ENCODE peak calls at places on chromosome 15, in five cellular contexts. R is uterus, U is K562, L is gastrocnemius medialis, I is prostate gland. A is an unnamed sample.

GRCh38 chr15:57562220-57562769 is 29.4 kb upstream of the MYZAP start:
- DNase-seq in I (no peak), U (no peak), L (no peak), R (peak), A (no peak)

GRCh38 chr15:29651476-29652072 is 170.7 kb downstream of the TJP1 start:
- DNase-seq in L (no peak), R (no peak), U (no peak), I (no peak), A (no peak)

GRCh38 chr15:94524565-94524964 is 293.2 kb downstream of the MCTP2 start:
- DNase-seq in L (no peak), U (no peak), R (no peak), I (no peak), A (no peak)

GRCh38 chr15:59371458-59372351 is 966 bp downstream of the MYO1E start:
- DNase-seq in R (peak), I (peak), U (no peak), L (peak), A (no peak)

GRCh38 chr15:63811942-63812341 is 21.8 kb downstream of the HERC1 start:
- DNase-seq in R (no peak), U (no peak), L (no peak), I (no peak), A (no peak)

GRCh38 chr15:70259640-70260066 is 161.9 kb upstream of the TLE3 start:
- DNase-seq in I (no peak), L (no peak), R (no peak), U (peak), A (no peak)

GRCh38 chr15:64547275-64547674 is 86.9 kb downstream of the ZNF609 start:
- DNase-seq in U (no peak), L (no peak), R (no peak), I (no peak), A (no peak)

GRCh38 chr15:97866994-97867393 is 93.5 kb upstream of the ARRDC4 start:
- DNase-seq in I (no peak), U (no peak), R (no peak), L (no peak), A (no peak)

GRCh38 chr15:29403778-29404177 is 134.2 kb upstream of the NSMCE3 start:
- DNase-seq in I (peak), U (no peak), R (no peak), L (no peak), A (no peak)

GRCh38 chr15:41512512-41513281 is 930 bp downstream of the LTK start:
- DNase-seq in U (peak), L (no peak), I (no peak), R (no peak), A (no peak)

GRCh38 chr15:33679065-33679464 is 289.2 kb upstream of the CHRM5 start:
- DNase-seq in L (no peak), U (no peak), I (no peak), R (no peak), A (no peak)

GRCh38 chr15:33678606-33679005 is 289.7 kb upstream of the CHRM5 start:
- DNase-seq in I (no peak), R (no peak), L (no peak), U (no peak), A (no peak)

GRCh38 chr15:33670567-33670966 is 297.7 kb upstream of the CHRM5 start:
- DNase-seq in U (no peak), I (no peak), L (no peak), R (no peak), A (no peak)

GRCh38 chr15:33671456-33671855 is 296.8 kb upstream of the CHRM5 start:
- DNase-seq in U (no peak), L (no peak), R (no peak), I (no peak), A (no peak)

GRCh38 chr15:33675246-33675645 is 293.1 kb upstream of the CHRM5 start:
- DNase-seq in L (no peak), I (no peak), R (no peak), U (peak), A (no peak)
- TF ChIP-seq CTCF in L (no peak), I (peak), R (peak), U (peak), A (no peak)

GRCh38 chr15:79015416-79015815 is 70.6 kb upstream of the CTSH start:
- DNase-seq in I (no peak), L (no peak), U (no peak), R (no peak), A (no peak)
- H3K4me3 ChIP-seq in I (no peak), L (no peak), U (no peak), R (no peak), A (no peak)

GRCh38 chr15:84653910-84654688 is at the start of gene WDR73:
- DNase-seq in L (peak), I (peak), U (peak), R (peak), A (peak)
- TF ChIP-seq POLR2A in L (peak), I (peak), U (peak), R (peak), A (peak)

GRCh38 chr15:31179683-31180082 is 78.2 kb upstream of the TRPM1 start:
- DNase-seq in R (no peak), I (no peak), U (no peak), L (no peak), A (no peak)
- TF ChIP-seq CTCF in R (no peak), I (no peak), U (no peak), L (no peak), A (no peak)

DNA sequence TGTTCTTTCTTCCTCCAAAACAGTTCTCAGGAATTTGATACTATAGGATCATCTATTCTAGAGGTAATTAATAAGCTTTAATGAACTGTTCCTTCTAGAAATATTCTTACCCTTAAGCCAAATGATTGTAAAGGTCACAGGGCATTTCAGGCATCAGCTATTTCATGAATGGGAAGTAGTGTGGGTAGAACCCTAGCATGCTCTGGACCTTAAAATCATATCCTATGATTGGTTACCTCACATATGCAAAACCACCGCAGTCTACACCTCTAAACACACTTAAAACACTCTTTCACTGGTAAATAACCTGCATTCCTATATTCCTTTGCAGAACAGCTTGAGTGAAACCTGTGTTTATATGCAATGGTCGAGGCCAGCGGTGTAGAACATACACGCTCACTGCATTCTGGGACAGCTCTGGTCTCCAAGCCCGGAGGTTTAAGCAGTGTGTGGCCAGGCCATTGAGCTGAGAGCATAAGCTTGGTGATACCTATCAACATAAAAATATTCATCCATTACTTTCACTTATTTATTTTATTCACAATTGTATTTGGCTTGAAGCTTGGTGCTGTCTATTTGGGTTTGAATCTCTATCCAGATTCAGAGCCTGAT is 87.7 kb upstream of the RASGRP1 start:
- DNase-seq in L (no peak), I (no peak), R (no peak), U (no peak), A (no peak)
- H3K4me3 ChIP-seq in L (no peak), I (no peak), R (no peak), U (no peak), A (no peak)

GRCh38 chr15:84980196-84981053 is 1.2 kb upstream of the PDE8A start:
- DNase-seq in R (peak), L (peak), U (peak), I (peak), A (peak)
- TF ChIP-seq POLR2A in R (peak), L (peak), U (peak), I (peak), A (peak)

A was measured in tibial nerve.